ENCODE peak calls at places on chromosome 21, in ten cellular contexts. One of them, this sample, is unnamed.

GRCh38 chr21:15442743-15443142 is 287.0 kb upstream of the USP25 start:
- DNase-seq in ascending aorta: no peak
- DNase-seq in fibroblast of mammary gland: no peak
- DNase-seq in non-pigmented ciliary epithelial cell: no peak
- DNase-seq in anterior cingulate cortex: no peak
- DNase-seq in GM20000: no peak
- DNase-seq in NCI-H1436 treated with DMSO at 0.1 percent for 48 hours: no peak
- DNase-seq in T-cell: no peak
- DNase-seq in AG09319: no peak
- DNase-seq in trophoblast cell: no peak
- DNase-seq in this sample: no peak

GRCh38 chr21:34983680-34984086 is 65.4 kb downstream of the RUNX1 start:
- DNase-seq in non-pigmented ciliary epithelial cell: no peak
- DNase-seq in anterior cingulate cortex: no peak
- DNase-seq in ascending aorta: no peak
- DNase-seq in T-cell: no peak
- DNase-seq in trophoblast cell: no peak
- DNase-seq in fibroblast of mammary gland: peak
- DNase-seq in GM20000: peak
- DNase-seq in AG09319: no peak
- DNase-seq in NCI-H1436 treated with DMSO at 0.1 percent for 48 hours: no peak
- DNase-seq in this sample: no peak

GRCh38 chr21:41874611-41875010 is 4.5 kb downstream of the PRDM15 start:
- DNase-seq in ascending aorta: no peak
- DNase-seq in anterior cingulate cortex: no peak
- DNase-seq in AG09319: no peak
- DNase-seq in NCI-H1436 treated with DMSO at 0.1 percent for 48 hours: no peak
- DNase-seq in trophoblast cell: no peak
- DNase-seq in GM20000: no peak
- DNase-seq in fibroblast of mammary gland: no peak
- DNase-seq in non-pigmented ciliary epithelial cell: no peak
- DNase-seq in T-cell: no peak
- DNase-seq in this sample: no peak

GRCh38 chr21:41878831-41879189 is 334 bp downstream of the PRDM15 start:
- DNase-seq in anterior cingulate cortex: peak
- DNase-seq in T-cell: peak
- DNase-seq in AG09319: peak
- DNase-seq in non-pigmented ciliary epithelial cell: no peak
- DNase-seq in ascending aorta: no peak
- DNase-seq in fibroblast of mammary gland: peak
- DNase-seq in NCI-H1436 treated with DMSO at 0.1 percent for 48 hours: no peak
- DNase-seq in trophoblast cell: peak
- DNase-seq in GM20000: peak
- DNase-seq in this sample: no peak

GRCh38 chr21:32463889-32464300 is 51.4 kb downstream of the EVA1C start:
- DNase-seq in GM20000: no peak
- DNase-seq in anterior cingulate cortex: no peak
- DNase-seq in AG09319: no peak
- DNase-seq in ascending aorta: no peak
- DNase-seq in non-pigmented ciliary epithelial cell: peak
- DNase-seq in trophoblast cell: no peak
- DNase-seq in fibroblast of mammary gland: peak
- DNase-seq in T-cell: no peak
- DNase-seq in NCI-H1436 treated with DMSO at 0.1 percent for 48 hours: no peak
- DNase-seq in this sample: no peak

GRCh38 chr21:42423197-42423675 is 19.5 kb downstream of the UBASH3A start:
- DNase-seq in NCI-H1436 treated with DMSO at 0.1 percent for 48 hours: no peak
- DNase-seq in AG09319: no peak
- DNase-seq in fibroblast of mammary gland: no peak
- DNase-seq in trophoblast cell: no peak
- DNase-seq in ascending aorta: no peak
- DNase-seq in non-pigmented ciliary epithelial cell: no peak
- DNase-seq in T-cell: no peak
- DNase-seq in anterior cingulate cortex: no peak
- DNase-seq in GM20000: peak
- DNase-seq in this sample: no peak

GRCh38 chr21:23016617-23017016 is 2018.4 kb downstream of the NCAM2 start:
- DNase-seq in anterior cingulate cortex: no peak
- DNase-seq in fibroblast of mammary gland: no peak
- DNase-seq in NCI-H1436 treated with DMSO at 0.1 percent for 48 hours: no peak
- DNase-seq in ascending aorta: no peak
- DNase-seq in non-pigmented ciliary epithelial cell: no peak
- DNase-seq in T-cell: no peak
- DNase-seq in AG09319: no peak
- DNase-seq in trophoblast cell: no peak
- DNase-seq in GM20000: no peak
- DNase-seq in this sample: no peak

GRCh38 chr21:39386194-39386593 is 37.3 kb upstream of the HMGN1 start:
- DNase-seq in T-cell: no peak
- DNase-seq in anterior cingulate cortex: peak
- DNase-seq in ascending aorta: no peak
- DNase-seq in trophoblast cell: no peak
- DNase-seq in non-pigmented ciliary epithelial cell: no peak
- DNase-seq in fibroblast of mammary gland: peak
- DNase-seq in GM20000: peak
- DNase-seq in AG09319: no peak
- DNase-seq in NCI-H1436 treated with DMSO at 0.1 percent for 48 hours: no peak
- DNase-seq in this sample: no peak

GRCh38 chr21:36563301-36563926 is 83.5 kb upstream of the CLDN14 start:
- DNase-seq in NCI-H1436 treated with DMSO at 0.1 percent for 48 hours: no peak
- DNase-seq in GM20000: no peak
- DNase-seq in fibroblast of mammary gland: no peak
- DNase-seq in T-cell: no peak
- DNase-seq in non-pigmented ciliary epithelial cell: no peak
- DNase-seq in trophoblast cell: no peak
- DNase-seq in AG09319: peak
- DNase-seq in ascending aorta: no peak
- DNase-seq in anterior cingulate cortex: no peak
- DNase-seq in this sample: no peak

GRCh38 chr21:38769253-38769780 is 36.4 kb upstream of the ETS2 start:
- DNase-seq in T-cell: no peak
- DNase-seq in NCI-H1436 treated with DMSO at 0.1 percent for 48 hours: no peak
- DNase-seq in AG09319: no peak
- DNase-seq in fibroblast of mammary gland: peak
- DNase-seq in non-pigmented ciliary epithelial cell: peak
- DNase-seq in anterior cingulate cortex: no peak
- DNase-seq in trophoblast cell: no peak
- DNase-seq in ascending aorta: no peak
- DNase-seq in GM20000: no peak
- DNase-seq in this sample: no peak

GRCh38 chr21:38123626-38124025 is 133.2 kb upstream of the KCNJ15 start:
- DNase-seq in fibroblast of mammary gland: no peak
- DNase-seq in ascending aorta: no peak
- DNase-seq in NCI-H1436 treated with DMSO at 0.1 percent for 48 hours: no peak
- DNase-seq in trophoblast cell: no peak
- DNase-seq in non-pigmented ciliary epithelial cell: no peak
- DNase-seq in GM20000: no peak
- DNase-seq in AG09319: no peak
- DNase-seq in T-cell: no peak
- DNase-seq in anterior cingulate cortex: no peak
- DNase-seq in this sample: no peak

GRCh38 chr21:46667191-46667734 is 31.8 kb downstream of the PRMT2 start:
- DNase-seq in fibroblast of mammary gland: peak
- DNase-seq in T-cell: no peak
- DNase-seq in ascending aorta: no peak
- DNase-seq in non-pigmented ciliary epithelial cell: no peak
- DNase-seq in AG09319: no peak
- DNase-seq in GM20000: peak
- DNase-seq in anterior cingulate cortex: no peak
- DNase-seq in trophoblast cell: no peak
- DNase-seq in NCI-H1436 treated with DMSO at 0.1 percent for 48 hours: no peak
- DNase-seq in this sample: no peak

GRCh38 chr21:31877558-31877957 is 4.7 kb downstream of the HUNK start:
- DNase-seq in T-cell: no peak
- DNase-seq in AG09319: no peak
- DNase-seq in ascending aorta: no peak
- DNase-seq in NCI-H1436 treated with DMSO at 0.1 percent for 48 hours: no peak
- DNase-seq in fibroblast of mammary gland: no peak
- DNase-seq in GM20000: no peak
- DNase-seq in non-pigmented ciliary epithelial cell: no peak
- DNase-seq in trophoblast cell: no peak
- DNase-seq in anterior cingulate cortex: no peak
- DNase-seq in this sample: no peak

GRCh38 chr21:44874240-44874496 is 678 bp upstream of the PTTG1IP start:
- DNase-seq in non-pigmented ciliary epithelial cell: no peak
- DNase-seq in NCI-H1436 treated with DMSO at 0.1 percent for 48 hours: no peak
- DNase-seq in anterior cingulate cortex: no peak
- DNase-seq in AG09319: no peak
- DNase-seq in ascending aorta: no peak
- DNase-seq in GM20000: no peak
- DNase-seq in fibroblast of mammary gland: peak
- DNase-seq in trophoblast cell: no peak
- DNase-seq in T-cell: no peak
- DNase-seq in this sample: no peak

GRCh38 chr21:38956791-38957571 is 151.3 kb downstream of the ETS2 start:
- DNase-seq in NCI-H1436 treated with DMSO at 0.1 percent for 48 hours: peak
- DNase-seq in ascending aorta: no peak
- DNase-seq in T-cell: no peak
- DNase-seq in anterior cingulate cortex: no peak
- DNase-seq in GM20000: no peak
- DNase-seq in AG09319: no peak
- DNase-seq in trophoblast cell: no peak
- DNase-seq in fibroblast of mammary gland: no peak
- DNase-seq in non-pigmented ciliary epithelial cell: no peak
- DNase-seq in this sample: peak

GRCh38 chr21:42848932-42849758 is 30.2 kb downstream of the WDR4 start:
- DNase-seq in fibroblast of mammary gland: no peak
- DNase-seq in anterior cingulate cortex: no peak
- DNase-seq in NCI-H1436 treated with DMSO at 0.1 percent for 48 hours: no peak
- DNase-seq in ascending aorta: no peak
- DNase-seq in T-cell: no peak
- DNase-seq in non-pigmented ciliary epithelial cell: no peak
- DNase-seq in GM20000: no peak
- DNase-seq in trophoblast cell: no peak
- DNase-seq in AG09319: no peak
- DNase-seq in this sample: no peak

GRCh38 chr21:33071878-33072306 is 2.0 kb downstream of the OLIG1 start:
- DNase-seq in trophoblast cell: no peak
- DNase-seq in anterior cingulate cortex: no peak
- DNase-seq in T-cell: no peak
- DNase-seq in ascending aorta: no peak
- DNase-seq in NCI-H1436 treated with DMSO at 0.1 percent for 48 hours: no peak
- DNase-seq in fibroblast of mammary gland: peak
- DNase-seq in non-pigmented ciliary epithelial cell: no peak
- DNase-seq in AG09319: no peak
- DNase-seq in GM20000: no peak
- DNase-seq in this sample: no peak

GRCh38 chr21:26843912-26844257 is 1.3 kb downstream of the ADAMTS1 start:
- DNase-seq in fibroblast of mammary gland: peak
- DNase-seq in GM20000: no peak
- DNase-seq in ascending aorta: no peak
- DNase-seq in anterior cingulate cortex: no peak
- DNase-seq in T-cell: no peak
- DNase-seq in NCI-H1436 treated with DMSO at 0.1 percent for 48 hours: no peak
- DNase-seq in AG09319: no peak
- DNase-seq in trophoblast cell: no peak
- DNase-seq in non-pigmented ciliary epithelial cell: no peak
- DNase-seq in this sample: no peak

GRCh38 chr21:33028759-33029511 is 3.2 kb downstream of the OLIG2 start:
- DNase-seq in non-pigmented ciliary epithelial cell: no peak
- DNase-seq in AG09319: no peak
- DNase-seq in trophoblast cell: no peak
- DNase-seq in T-cell: no peak
- DNase-seq in anterior cingulate cortex: no peak
- DNase-seq in GM20000: peak
- DNase-seq in ascending aorta: no peak
- DNase-seq in NCI-H1436 treated with DMSO at 0.1 percent for 48 hours: no peak
- DNase-seq in fibroblast of mammary gland: no peak
- DNase-seq in this sample: no peak

GRCh38 chr21:35139382-35139715 is 90.2 kb upstream of the RUNX1 start:
- DNase-seq in NCI-H1436 treated with DMSO at 0.1 percent for 48 hours: no peak
- DNase-seq in GM20000: peak
- DNase-seq in AG09319: no peak
- DNase-seq in non-pigmented ciliary epithelial cell: no peak
- DNase-seq in T-cell: no peak
- DNase-seq in trophoblast cell: no peak
- DNase-seq in anterior cingulate cortex: no peak
- DNase-seq in fibroblast of mammary gland: no peak
- DNase-seq in ascending aorta: no peak
- DNase-seq in this sample: no peak

GRCh38 chr21:14762734-14763694 is 216.9 kb upstream of the SAMSN1 start:
- DNase-seq in fibroblast of mammary gland: no peak
- DNase-seq in ascending aorta: no peak
- DNase-seq in anterior cingulate cortex: no peak
- DNase-seq in non-pigmented ciliary epithelial cell: no peak
- DNase-seq in T-cell: no peak
- DNase-seq in NCI-H1436 treated with DMSO at 0.1 percent for 48 hours: no peak
- DNase-seq in AG09319: no peak
- DNase-seq in GM20000: peak
- DNase-seq in trophoblast cell: no peak
- DNase-seq in this sample: no peak

GRCh38 chr21:32844076-32844475 is 72.5 kb upstream of the PAXBP1 start:
- DNase-seq in ascending aorta: no peak
- DNase-seq in fibroblast of mammary gland: peak
- DNase-seq in NCI-H1436 treated with DMSO at 0.1 percent for 48 hours: no peak
- DNase-seq in T-cell: no peak
- DNase-seq in GM20000: no peak
- DNase-seq in anterior cingulate cortex: no peak
- DNase-seq in non-pigmented ciliary epithelial cell: no peak
- DNase-seq in trophoblast cell: no peak
- DNase-seq in AG09319: no peak
- DNase-seq in this sample: no peak

GRCh38 chr21:24716306-24716918 is 890.9 kb downstream of the MRPL39 start:
- DNase-seq in GM20000: no peak
- DNase-seq in T-cell: no peak
- DNase-seq in trophoblast cell: no peak
- DNase-seq in AG09319: no peak
- DNase-seq in ascending aorta: no peak
- DNase-seq in anterior cingulate cortex: no peak
- DNase-seq in non-pigmented ciliary epithelial cell: peak
- DNase-seq in NCI-H1436 treated with DMSO at 0.1 percent for 48 hours: no peak
- DNase-seq in fibroblast of mammary gland: no peak
- DNase-seq in this sample: no peak

GRCh38 chr21:27108228-27108627 is 141.3 kb upstream of the ADAMTS5 start:
- DNase-seq in non-pigmented ciliary epithelial cell: no peak
- DNase-seq in NCI-H1436 treated with DMSO at 0.1 percent for 48 hours: no peak
- DNase-seq in T-cell: no peak
- DNase-seq in fibroblast of mammary gland: no peak
- DNase-seq in AG09319: peak
- DNase-seq in trophoblast cell: no peak
- DNase-seq in ascending aorta: no peak
- DNase-seq in GM20000: no peak
- DNase-seq in anterior cingulate cortex: no peak
- DNase-seq in this sample: no peak

GRCh38 chr21:16509466-16509865 is 779.7 kb downstream of the USP25 start:
- DNase-seq in anterior cingulate cortex: no peak
- DNase-seq in AG09319: peak
- DNase-seq in non-pigmented ciliary epithelial cell: no peak
- DNase-seq in ascending aorta: no peak
- DNase-seq in fibroblast of mammary gland: peak
- DNase-seq in NCI-H1436 treated with DMSO at 0.1 percent for 48 hours: no peak
- DNase-seq in GM20000: no peak
- DNase-seq in trophoblast cell: no peak
- DNase-seq in T-cell: no peak
- DNase-seq in this sample: no peak

GRCh38 chr21:21973806-21974205 is 975.6 kb downstream of the NCAM2 start:
- DNase-seq in ascending aorta: no peak
- DNase-seq in anterior cingulate cortex: no peak
- DNase-seq in NCI-H1436 treated with DMSO at 0.1 percent for 48 hours: no peak
- DNase-seq in non-pigmented ciliary epithelial cell: peak
- DNase-seq in GM20000: no peak
- DNase-seq in T-cell: no peak
- DNase-seq in AG09319: no peak
- DNase-seq in fibroblast of mammary gland: no peak
- DNase-seq in trophoblast cell: no peak
- DNase-seq in this sample: no peak

GRCh38 chr21:43923391-43923790 is 58.4 kb downstream of the AGPAT3 start:
- DNase-seq in non-pigmented ciliary epithelial cell: no peak
- DNase-seq in ascending aorta: no peak
- DNase-seq in anterior cingulate cortex: peak
- DNase-seq in fibroblast of mammary gland: peak
- DNase-seq in NCI-H1436 treated with DMSO at 0.1 percent for 48 hours: no peak
- DNase-seq in trophoblast cell: no peak
- DNase-seq in GM20000: no peak
- DNase-seq in T-cell: no peak
- DNase-seq in AG09319: no peak
- DNase-seq in this sample: no peak

GRCh38 chr21:44401386-44402160 is 48.2 kb downstream of the TRPM2 start:
- DNase-seq in T-cell: no peak
- DNase-seq in NCI-H1436 treated with DMSO at 0.1 percent for 48 hours: no peak
- DNase-seq in fibroblast of mammary gland: no peak
- DNase-seq in AG09319: no peak
- DNase-seq in trophoblast cell: no peak
- DNase-seq in ascending aorta: no peak
- DNase-seq in anterior cingulate cortex: no peak
- DNase-seq in non-pigmented ciliary epithelial cell: no peak
- DNase-seq in GM20000: no peak
- DNase-seq in this sample: no peak